ENCODE peak calls at places on chromosomes 6 and 20, in six cellular contexts. H, B, F, W, Z and J are unnamed samples.

GRCh38 chr6:47967843-47968242 is 143.2 kb downstream of the PTCHD4 start:
- DNase-seq in H (no peak), B (no peak), Z (peak), W (no peak), F (no peak), J (no peak)

GRCh38 chr6:24666616-24667377 is at the start of the genes ACOT13 and TDP2:
- DNase-seq in B (peak), F (peak), H (peak), W (peak), Z (peak), J (peak)

GRCh38 chr20:41654884-41655283 is 36.7 kb upstream of the CHD6 start:
- DNase-seq in B (no peak), W (peak), H (no peak), Z (peak), F (no peak), J (no peak)

GRCh38 chr6:160226118-160226541 is 32.5 kb downstream of the SLC22A2 start:
- DNase-seq in H (no peak), Z (no peak), B (no peak), W (no peak), F (no peak), J (no peak)

GRCh38 chr6:52802806-52803205 is 810 bp downstream of the GSTA1 start:
- DNase-seq in W (no peak), B (no peak), Z (no peak), H (no peak), F (no peak), J (no peak)

GRCh38 chr20:47295921-47296426 is 60.5 kb downstream of the ZMYND8 start:
- DNase-seq in B (peak), Z (no peak), F (no peak), H (no peak), W (no peak), J (no peak)

GRCh38 chr6:7617954-7618764 is 28.2 kb downstream of the SNRNP48 start:
- DNase-seq in W (peak), F (peak), H (peak), Z (peak), B (no peak), J (no peak)

GRCh38 chr6:167200806-167201205 is 43.0 kb upstream of the GPR31 start:
- DNase-seq in Z (no peak), H (no peak), W (no peak), F (no peak), B (no peak), J (no peak)

GRCh38 chr20:48717095-48717958 is 110.5 kb downstream of the PREX1 start:
- DNase-seq in Z (no peak), H (no peak), B (no peak), W (no peak), F (no peak), J (no peak)

GRCh38 chr6:57262491-57262890 is 40.4 kb upstream of the RAB23 start:
- DNase-seq in B (peak), W (no peak), H (no peak), F (no peak), Z (peak), J (no peak)

GRCh38 chr6:32192608-32193039 is at the start of gene GPSM3:
- DNase-seq in F (no peak), B (no peak), W (peak), Z (no peak), H (peak), J (peak)

GRCh38 chr6:31246051-31246495 is 25.8 kb downstream of the HLA-C start:
- DNase-seq in Z (peak), B (no peak), H (no peak), W (no peak), F (peak), J (no peak)

GRCh38 chr20:56827763-56828162 is 198.7 kb downstream of the TFAP2C start:
- DNase-seq in Z (no peak), F (no peak), W (no peak), B (no peak), H (no peak), J (no peak)

GRCh38 chr6:42260972-42261371 is 43.3 kb upstream of the MRPS10 start:
- DNase-seq in F (no peak), H (no peak), W (peak), B (peak), Z (no peak), J (peak)

GRCh38 chr6:33205172-33206026 is 944 bp downstream of the HSD17B8 start:
- DNase-seq in F (no peak), W (no peak), B (no peak), H (no peak), Z (no peak), J (no peak)

GRCh38 chr6:71468038-71468437 is 179.4 kb downstream of the OGFRL1 start:
- DNase-seq in H (no peak), B (no peak), F (no peak), W (no peak), Z (no peak), J (no peak)

GRCh38 chr6:71465096-71465495 is 176.5 kb downstream of the OGFRL1 start:
- DNase-seq in B (no peak), W (no peak), F (no peak), H (no peak), Z (no peak), J (no peak)

GRCh38 chr6:71471718-71472117 is 183.1 kb downstream of the OGFRL1 start:
- DNase-seq in B (no peak), W (no peak), F (no peak), H (no peak), Z (no peak), J (no peak)

GRCh38 chr6:71466362-71466761 is 177.8 kb downstream of the OGFRL1 start:
- DNase-seq in F (no peak), B (no peak), Z (no peak), H (no peak), W (no peak), J (no peak)

GRCh38 chr6:71468841-71469750 is 180.5 kb downstream of the OGFRL1 start:
- DNase-seq in Z (peak), H (no peak), B (no peak), W (no peak), F (peak), J (no peak)
- H3K4me3 ChIP-seq in Z (peak), H (no peak), B (peak), W (no peak), F (no peak), J (no peak)

GRCh38 chr6:169976301-169977081 is 225.1 kb downstream of the ERMARD start:
- DNase-seq in H (peak), F (no peak), Z (no peak), B (peak), W (no peak), J (no peak)
- H3K4me3 ChIP-seq in H (no peak), F (no peak), Z (no peak), B (no peak), W (no peak), J (no peak)

GRCh38 chr20:45301824-45302251 is 4.8 kb upstream of the RBPJL start:
- DNase-seq in W (no peak), F (no peak), B (no peak), Z (no peak), H (no peak), J (no peak)

GRCh38 chr20:45300961-45301360 is 5.7 kb upstream of the RBPJL start:
- DNase-seq in F (no peak), B (peak), Z (no peak), H (no peak), W (peak), J (peak)

GRCh38 chr20:45303586-45304463 is 2.8 kb upstream of the RBPJL start:
- DNase-seq in B (peak), F (no peak), Z (no peak), H (no peak), W (no peak), J (no peak)

GRCh38 chr20:45297786-45298497 is 8.7 kb upstream of the RBPJL start:
- DNase-seq in Z (no peak), H (no peak), F (no peak), B (peak), W (no peak), J (no peak)

GRCh38 chr20:45299786-45300185 is 6.9 kb upstream of the RBPJL start:
- DNase-seq in B (no peak), W (no peak), F (no peak), Z (no peak), H (no peak), J (no peak)
- H3K4me3 ChIP-seq in B (no peak), W (no peak), F (no peak), Z (no peak), H (no peak), J (no peak)

DNA sequence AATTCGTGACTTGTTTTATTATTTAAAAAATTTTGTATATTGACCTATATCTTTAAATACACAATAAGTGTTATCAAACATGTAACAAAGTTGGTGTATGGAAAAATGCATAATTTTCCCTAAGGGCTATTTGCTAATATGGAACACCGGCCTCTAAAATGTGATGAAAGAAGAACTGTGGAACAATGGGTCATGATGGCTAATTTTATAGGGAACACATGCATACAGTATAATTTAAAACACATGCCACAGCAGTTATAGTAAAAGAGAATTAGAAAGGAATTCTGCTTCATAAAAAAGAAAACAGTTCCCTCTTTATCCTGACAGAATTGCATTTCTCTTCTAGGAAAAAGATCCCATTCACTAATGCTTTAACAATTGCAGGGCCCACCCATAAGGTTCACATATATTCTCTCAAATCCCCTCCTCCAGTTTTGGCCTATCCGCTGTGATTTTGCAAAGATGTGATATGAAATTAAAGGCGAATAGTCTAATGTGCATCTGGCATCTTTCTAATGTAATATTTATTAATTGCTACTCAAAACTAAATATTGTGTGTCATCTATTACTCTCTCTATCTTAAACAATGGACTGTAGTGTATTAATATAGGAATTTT is 628.1 kb upstream of the CITED2 start:
- DNase-seq in W (no peak), F (peak), B (no peak), Z (peak), H (no peak), J (no peak)
- H3K4me3 ChIP-seq in W (no peak), F (no peak), B (no peak), Z (no peak), H (no peak), J (no peak)

DNA sequence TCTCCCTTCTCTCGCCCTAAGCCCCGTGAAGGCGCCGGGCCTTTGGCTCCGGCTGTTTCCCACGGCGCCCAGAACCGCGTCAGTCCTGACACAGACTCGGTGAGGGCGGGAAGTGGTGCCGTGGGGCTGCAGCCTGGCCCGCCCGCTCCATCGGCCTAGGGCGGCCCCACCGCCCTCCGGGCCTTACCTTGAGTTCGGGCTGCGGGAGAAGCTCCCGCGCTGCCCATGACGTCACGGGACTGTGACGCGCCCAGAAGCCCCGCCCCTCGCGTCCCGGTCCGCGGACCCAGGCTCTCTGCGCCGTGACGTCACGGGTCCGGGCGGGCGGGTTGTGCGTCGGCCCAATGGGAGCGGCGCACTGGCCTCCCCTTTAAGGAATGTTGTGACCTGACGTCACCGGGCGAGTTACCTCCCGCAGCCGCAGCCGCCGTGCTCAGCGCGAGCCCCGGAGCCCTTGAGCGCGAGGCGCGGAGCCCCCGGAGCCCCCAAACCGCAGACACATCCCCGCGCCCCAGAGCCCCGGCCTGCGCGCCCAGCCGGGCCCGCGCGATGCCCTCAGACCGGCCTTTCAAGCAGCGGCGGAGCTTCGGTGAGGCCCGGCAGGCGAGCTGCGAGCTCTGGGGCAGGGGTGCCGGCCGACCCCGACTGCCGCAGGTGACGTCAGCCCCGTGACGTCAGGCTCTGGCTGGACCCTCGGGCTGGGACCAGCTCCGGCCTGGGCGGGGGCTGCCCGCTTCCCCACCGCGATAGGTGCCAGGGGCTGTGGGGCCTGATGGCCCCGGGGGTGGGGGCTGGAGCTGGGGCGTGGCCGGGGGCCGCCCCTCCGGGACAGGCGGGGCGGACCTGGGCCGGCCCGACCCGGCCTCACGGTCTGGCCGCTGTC is at the start of gene MAP1LC3A:
- DNase-seq in B (peak), H (peak), Z (peak), F (peak), W (peak), J (no peak)
- H3K4me3 ChIP-seq in B (peak), H (peak), Z (peak), F (peak), W (peak), J (no peak)